ENCODE peak calls at places on chromosome 6, in five cellular contexts. One of them, this sample, is unnamed. For H3K4me1 and H3K9me3, the result is how much of the 10 kb centered on the place peaks cover.

GRCh38 chr6:168948002-168948401 is 305.6 kb downstream of the THBS2 start:
- DNase-seq in thoracic aorta: no peak
- DNase-seq in tibial artery: no peak
- DNase-seq in adipocyte: no peak
- DNase-seq in psoas muscle: no peak
- DNase-seq in this sample: no peak

GRCh38 chr6:41942045-41942851 is 640 bp upstream of the CCND3 start:
- DNase-seq in thoracic aorta: no peak
- DNase-seq in adipocyte: peak
- DNase-seq in tibial artery: no peak
- DNase-seq in psoas muscle: no peak
- DNase-seq in this sample: no peak

GRCh38 chr6:133468591-133468990 is 227.4 kb downstream of the EYA4 start:
- DNase-seq in thoracic aorta: no peak
- DNase-seq in tibial artery: no peak
- DNase-seq in adipocyte: no peak
- DNase-seq in psoas muscle: no peak
- DNase-seq in this sample: no peak

GRCh38 chr6:169376458-169376857 is 122.8 kb upstream of the THBS2 start:
- DNase-seq in thoracic aorta: no peak
- DNase-seq in adipocyte: no peak
- DNase-seq in tibial artery: no peak
- DNase-seq in psoas muscle: no peak
- DNase-seq in this sample: no peak

GRCh38 chr6:32194825-32195651 is 2.6 kb upstream of the GPSM3 start:
- DNase-seq in psoas muscle: no peak
- DNase-seq in thoracic aorta: no peak
- DNase-seq in adipocyte: peak
- DNase-seq in tibial artery: no peak
- DNase-seq in this sample: peak

GRCh38 chr6:47478233-47479155 is 905 bp downstream of the CD2AP start:
- DNase-seq in tibial artery: no peak
- DNase-seq in thoracic aorta: no peak
- DNase-seq in adipocyte: peak
- DNase-seq in psoas muscle: no peak
- DNase-seq in this sample: peak

GRCh38 chr6:155310596-155310995 is 3.7 kb downstream of the TFB1M start:
- DNase-seq in psoas muscle: no peak
- DNase-seq in tibial artery: no peak
- DNase-seq in adipocyte: peak
- DNase-seq in thoracic aorta: no peak
- DNase-seq in this sample: no peak

GRCh38 chr6:34520645-34521462 is 35.3 kb downstream of the SPDEF start:
- DNase-seq in adipocyte: no peak
- DNase-seq in psoas muscle: peak
- DNase-seq in tibial artery: no peak
- DNase-seq in thoracic aorta: no peak
- DNase-seq in this sample: no peak

GRCh38 chr6:142960098-142960497 is 15.1 kb upstream of the HIVEP2 start:
- DNase-seq in psoas muscle: no peak
- DNase-seq in tibial artery: no peak
- DNase-seq in thoracic aorta: no peak
- DNase-seq in adipocyte: no peak
- DNase-seq in this sample: no peak

GRCh38 chr6:17277256-17277655 is 3.9 kb upstream of the RBM24 start:
- DNase-seq in tibial artery: no peak
- DNase-seq in thoracic aorta: no peak
- DNase-seq in psoas muscle: no peak
- DNase-seq in adipocyte: no peak
- DNase-seq in this sample: peak

GRCh38 chr6:170516783-170517616 is 36.1 kb downstream of the PSMB1 start:
- DNase-seq in tibial artery: no peak
- DNase-seq in adipocyte: peak
- DNase-seq in psoas muscle: no peak
- DNase-seq in thoracic aorta: no peak
- DNase-seq in this sample: peak

GRCh38 chr6:113630738-113631535 is 226.2 kb upstream of the MARCKS start:
- DNase-seq in thoracic aorta: no peak
- DNase-seq in tibial artery: no peak
- DNase-seq in adipocyte: peak
- DNase-seq in psoas muscle: no peak
- DNase-seq in this sample: no peak

GRCh38 chr6:80642452-80642851 is 536.0 kb downstream of the BCKDHB start:
- DNase-seq in adipocyte: no peak
- DNase-seq in thoracic aorta: no peak
- DNase-seq in tibial artery: no peak
- DNase-seq in psoas muscle: no peak
- DNase-seq in this sample: no peak

DNA sequence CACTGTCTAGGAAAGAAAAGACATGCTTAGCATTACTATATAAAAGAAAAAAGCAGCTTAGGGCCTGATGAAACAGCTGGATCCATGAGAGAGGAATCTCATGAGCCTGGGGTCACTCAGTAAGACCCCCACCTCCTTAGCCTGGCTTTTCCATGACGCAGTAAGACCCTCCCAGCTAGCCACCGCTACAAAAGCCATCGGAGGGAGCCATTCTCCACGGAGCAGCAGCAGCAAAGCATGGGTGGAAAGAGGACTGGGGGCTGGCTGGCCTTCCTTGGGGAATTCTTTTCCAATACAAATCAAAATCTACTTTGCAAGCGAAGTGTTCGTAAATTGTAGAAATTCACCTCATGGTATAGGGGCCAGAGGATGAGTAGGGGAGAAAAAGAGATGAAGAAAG is 91.8 kb downstream of the SOD2 start:
- DNase-seq in tibial artery: no peak
- DNase-seq in adipocyte: no peak
- DNase-seq in psoas muscle: no peak
- DNase-seq in thoracic aorta: no peak
- DNase-seq in this sample: no peak
- H3K4me1 ChIP-seq in tibial artery: under half
- H3K4me1 ChIP-seq in adipocyte: under half
- H3K4me1 ChIP-seq in psoas muscle: under half
- H3K4me1 ChIP-seq in thoracic aorta: under half
- H3K4me1 ChIP-seq in this sample: under half

GRCh38 chr6:165047952-165048351 is 261.5 kb downstream of the C6orf118 start:
- DNase-seq in tibial artery: no peak
- DNase-seq in thoracic aorta: no peak
- DNase-seq in adipocyte: no peak
- DNase-seq in psoas muscle: no peak
- DNase-seq in this sample: no peak
- H3K9me3 ChIP-seq in tibial artery: under half
- H3K9me3 ChIP-seq in thoracic aorta: under half
- H3K9me3 ChIP-seq in adipocyte: under half
- H3K9me3 ChIP-seq in psoas muscle: under half
- H3K9me3 ChIP-seq in this sample: under half

GRCh38 chr6:53294095-53294494 is 54.7 kb downstream of the ELOVL5 start:
- DNase-seq in psoas muscle: no peak
- DNase-seq in adipocyte: peak
- DNase-seq in thoracic aorta: no peak
- DNase-seq in tibial artery: no peak
- DNase-seq in this sample: no peak

GRCh38 chr6:53290547-53291510 is 57.9 kb downstream of the ELOVL5 start:
- DNase-seq in psoas muscle: no peak
- DNase-seq in tibial artery: no peak
- DNase-seq in adipocyte: no peak
- DNase-seq in thoracic aorta: no peak
- DNase-seq in this sample: no peak

GRCh38 chr6:53294611-53295010 is 54.1 kb downstream of the ELOVL5 start:
- DNase-seq in tibial artery: no peak
- DNase-seq in psoas muscle: no peak
- DNase-seq in adipocyte: no peak
- DNase-seq in thoracic aorta: no peak
- DNase-seq in this sample: no peak

GRCh38 chr6:53295176-53295575 is 53.6 kb downstream of the ELOVL5 start:
- DNase-seq in tibial artery: no peak
- DNase-seq in psoas muscle: no peak
- DNase-seq in adipocyte: peak
- DNase-seq in thoracic aorta: no peak
- DNase-seq in this sample: no peak

GRCh38 chr6:53293691-53294090 is 55.1 kb downstream of the ELOVL5 start:
- DNase-seq in adipocyte: no peak
- DNase-seq in thoracic aorta: no peak
- DNase-seq in tibial artery: no peak
- DNase-seq in psoas muscle: no peak
- DNase-seq in this sample: no peak
- H3K4me1 ChIP-seq in adipocyte: half or more
- H3K4me1 ChIP-seq in thoracic aorta: under half
- H3K4me1 ChIP-seq in tibial artery: under half
- H3K4me1 ChIP-seq in psoas muscle: under half
- H3K4me1 ChIP-seq in this sample: under half

GRCh38 chr6:6973721-6974120 is 134.0 kb upstream of the RREB1 start:
- DNase-seq in tibial artery: no peak
- DNase-seq in psoas muscle: no peak
- DNase-seq in thoracic aorta: no peak
- DNase-seq in adipocyte: no peak
- DNase-seq in this sample: no peak
- H3K9me3 ChIP-seq in tibial artery: under half
- H3K9me3 ChIP-seq in psoas muscle: under half
- H3K9me3 ChIP-seq in thoracic aorta: under half
- H3K9me3 ChIP-seq in adipocyte: under half
- H3K9me3 ChIP-seq in this sample: under half

GRCh38 chr6:111842891-111843290 is 30.4 kb downstream of the FYN start:
- DNase-seq in psoas muscle: no peak
- DNase-seq in thoracic aorta: no peak
- DNase-seq in adipocyte: no peak
- DNase-seq in tibial artery: no peak
- DNase-seq in this sample: no peak
- H3K4me1 ChIP-seq in psoas muscle: under half
- H3K4me1 ChIP-seq in thoracic aorta: under half
- H3K4me1 ChIP-seq in adipocyte: under half
- H3K4me1 ChIP-seq in tibial artery: under half
- H3K4me1 ChIP-seq in this sample: under half

DNA sequence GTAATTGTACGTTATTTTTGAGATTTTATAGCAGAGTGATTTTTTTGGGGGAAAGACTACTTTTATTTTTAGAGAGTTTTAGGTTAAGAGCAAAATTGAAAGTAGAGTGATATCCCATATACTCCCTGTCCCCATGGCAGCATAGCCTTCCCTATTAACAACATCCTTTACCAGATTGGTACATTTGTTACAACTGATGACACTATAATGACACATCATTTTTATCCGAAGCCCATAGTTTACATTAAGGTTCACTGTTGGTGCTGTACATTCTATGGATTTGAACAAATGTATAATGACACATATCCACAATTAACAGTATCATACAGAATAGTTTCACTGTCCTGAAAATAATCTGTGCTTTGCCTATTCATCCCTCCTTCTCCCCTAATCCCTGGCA is 1126.4 kb upstream of the CITED2 start:
- DNase-seq in tibial artery: no peak
- DNase-seq in psoas muscle: no peak
- DNase-seq in thoracic aorta: no peak
- DNase-seq in adipocyte: no peak
- DNase-seq in this sample: no peak
- H3K9me3 ChIP-seq in tibial artery: under half
- H3K9me3 ChIP-seq in psoas muscle: under half
- H3K9me3 ChIP-seq in thoracic aorta: under half
- H3K9me3 ChIP-seq in adipocyte: under half
- H3K9me3 ChIP-seq in this sample: under half

DNA sequence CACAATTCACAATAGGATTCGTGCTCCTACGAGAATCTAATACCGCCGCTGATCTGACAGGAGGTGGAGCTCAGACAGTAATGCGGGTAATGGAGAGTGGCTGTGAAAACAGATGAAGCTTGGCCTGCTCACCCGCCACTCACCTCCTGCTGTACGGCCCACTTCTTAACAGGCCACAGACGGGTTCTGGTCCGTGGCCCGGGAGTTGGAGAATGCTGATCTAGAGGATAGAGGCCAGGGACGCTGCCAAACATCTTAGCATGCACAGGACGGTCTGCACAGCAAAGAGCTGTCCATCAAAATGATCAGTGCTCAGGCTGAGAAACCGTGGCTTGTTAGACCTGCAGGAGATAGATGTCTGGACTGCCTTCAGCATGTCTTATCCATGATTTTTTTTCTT is 186.4 kb downstream of the SASH1 start:
- DNase-seq in thoracic aorta: no peak
- DNase-seq in psoas muscle: no peak
- DNase-seq in tibial artery: no peak
- DNase-seq in adipocyte: no peak
- DNase-seq in this sample: no peak
- H3K4me1 ChIP-seq in thoracic aorta: under half
- H3K4me1 ChIP-seq in psoas muscle: under half
- H3K4me1 ChIP-seq in tibial artery: half or more
- H3K4me1 ChIP-seq in adipocyte: under half
- H3K4me1 ChIP-seq in this sample: under half

DNA sequence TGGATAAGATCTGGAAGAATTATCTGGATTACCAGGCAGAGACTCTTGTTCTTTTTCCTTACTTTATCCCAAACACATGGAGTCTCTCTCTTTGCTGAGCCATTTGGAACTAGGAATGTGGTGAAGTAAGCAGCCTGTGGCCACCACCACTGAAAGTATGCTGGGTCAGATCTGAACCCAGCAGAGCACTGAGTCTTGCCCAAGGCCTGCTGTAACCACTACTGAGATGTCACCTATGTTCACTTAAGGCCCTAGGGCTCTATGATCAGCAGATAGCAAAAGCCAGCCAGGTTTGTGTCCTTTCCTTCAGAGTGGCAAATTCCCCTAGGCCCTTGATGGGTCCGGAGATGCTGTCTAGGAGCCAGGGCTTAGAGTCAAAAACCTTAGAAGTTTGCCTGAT is 103.3 kb upstream of the PLN start:
- DNase-seq in psoas muscle: no peak
- DNase-seq in adipocyte: no peak
- DNase-seq in tibial artery: no peak
- DNase-seq in thoracic aorta: no peak
- DNase-seq in this sample: no peak
- H3K9me3 ChIP-seq in psoas muscle: under half
- H3K9me3 ChIP-seq in adipocyte: under half
- H3K9me3 ChIP-seq in tibial artery: under half
- H3K9me3 ChIP-seq in thoracic aorta: under half
- H3K9me3 ChIP-seq in this sample: under half

DNA sequence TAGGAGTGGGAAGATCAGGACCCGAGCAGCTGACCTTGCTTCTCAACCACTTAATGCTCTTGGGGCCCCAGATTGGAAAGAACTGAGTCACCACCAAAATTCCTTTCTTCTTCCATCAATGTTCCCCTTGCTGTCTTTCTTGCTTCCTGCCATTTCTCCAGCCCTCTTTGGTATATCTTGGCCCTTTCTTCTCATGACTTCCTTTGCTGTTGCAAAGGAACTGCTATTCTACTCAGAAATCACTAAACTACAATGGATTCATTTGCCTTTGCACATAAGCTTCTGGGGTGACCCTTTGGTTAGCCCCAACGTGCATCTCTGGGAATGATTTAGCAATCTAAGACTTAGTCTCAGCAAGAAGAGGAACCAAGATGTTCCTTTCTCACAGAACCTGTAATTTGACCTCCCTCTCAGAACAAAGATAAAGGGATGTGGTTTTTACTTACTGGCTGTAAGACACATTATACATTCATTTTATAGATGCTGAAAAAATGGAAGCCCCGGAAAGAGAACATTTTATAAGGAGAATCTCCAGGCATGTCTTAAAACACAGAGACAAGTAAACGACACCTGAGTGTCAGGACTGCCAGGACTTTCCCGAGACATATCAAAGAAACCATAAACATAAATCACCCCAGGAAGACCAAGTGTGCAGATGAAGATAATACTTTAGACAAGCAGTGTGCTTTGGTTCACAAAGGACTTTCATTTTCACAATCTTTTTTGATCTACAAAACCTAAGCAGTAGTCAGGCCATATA is 98.9 kb upstream of the TNFAIP3 start:
- DNase-seq in psoas muscle: no peak
- DNase-seq in adipocyte: peak
- DNase-seq in thoracic aorta: no peak
- DNase-seq in tibial artery: no peak
- DNase-seq in this sample: no peak
- H3K4me1 ChIP-seq in psoas muscle: under half
- H3K4me1 ChIP-seq in adipocyte: under half
- H3K4me1 ChIP-seq in thoracic aorta: under half
- H3K4me1 ChIP-seq in tibial artery: under half
- H3K4me1 ChIP-seq in this sample: under half

This sample was measured in HAP-1.